ENCODE peak calls at places on chromosomes 12 and 14, in six cellular contexts. One of them, this sample, is unnamed.

GRCh38 chr14:65281991-65282908 is 130.3 kb upstream of the FUT8 start:
- DNase-seq in fibroblast of the conjunctiva: no peak
- DNase-seq in LoVo: no peak
- DNase-seq in brain microvascular endothelial cell: peak
- DNase-seq in progenitor cell of endocrine pancreas: no peak
- DNase-seq in psoas muscle: no peak
- DNase-seq in this sample: no peak

GRCh38 chr12:110109037-110109836 is 14.9 kb upstream of the IFT81 start:
- DNase-seq in brain microvascular endothelial cell: peak
- DNase-seq in psoas muscle: peak
- DNase-seq in fibroblast of the conjunctiva: peak
- DNase-seq in LoVo: no peak
- DNase-seq in progenitor cell of endocrine pancreas: no peak
- DNase-seq in this sample: peak

GRCh38 chr12:132824053-132824452 is 4.6 kb downstream of the GOLGA3 start:
- DNase-seq in progenitor cell of endocrine pancreas: no peak
- DNase-seq in fibroblast of the conjunctiva: no peak
- DNase-seq in LoVo: peak
- DNase-seq in psoas muscle: no peak
- DNase-seq in brain microvascular endothelial cell: peak
- DNase-seq in this sample: no peak

GRCh38 chr12:117119592-117120198 is 20.5 kb upstream of the TESC start:
- DNase-seq in fibroblast of the conjunctiva: no peak
- DNase-seq in progenitor cell of endocrine pancreas: peak
- DNase-seq in psoas muscle: peak
- DNase-seq in LoVo: peak
- DNase-seq in brain microvascular endothelial cell: no peak
- DNase-seq in this sample: peak

GRCh38 chr14:99522457-99522891 is 41.3 kb downstream of the CCNK start:
- DNase-seq in progenitor cell of endocrine pancreas: no peak
- DNase-seq in fibroblast of the conjunctiva: no peak
- DNase-seq in psoas muscle: peak
- DNase-seq in brain microvascular endothelial cell: peak
- DNase-seq in LoVo: no peak
- DNase-seq in this sample: peak

GRCh38 chr12:64390275-64390851 is at the start of gene C12orf56:
- DNase-seq in psoas muscle: peak
- DNase-seq in brain microvascular endothelial cell: no peak
- DNase-seq in LoVo: no peak
- DNase-seq in fibroblast of the conjunctiva: no peak
- DNase-seq in progenitor cell of endocrine pancreas: no peak
- DNase-seq in this sample: peak

GRCh38 chr12:68406134-68406576 is 74.0 kb upstream of the MDM1 start:
- DNase-seq in progenitor cell of endocrine pancreas: no peak
- DNase-seq in brain microvascular endothelial cell: peak
- DNase-seq in psoas muscle: peak
- DNase-seq in LoVo: peak
- DNase-seq in fibroblast of the conjunctiva: peak
- DNase-seq in this sample: peak

GRCh38 chr12:72094490-72094889 is 155.8 kb downstream of the TPH2 start:
- DNase-seq in brain microvascular endothelial cell: no peak
- DNase-seq in psoas muscle: no peak
- DNase-seq in LoVo: no peak
- DNase-seq in progenitor cell of endocrine pancreas: no peak
- DNase-seq in fibroblast of the conjunctiva: no peak
- DNase-seq in this sample: no peak

GRCh38 chr14:50531595-50532501 is 521 bp downstream of the MAP4K5 start:
- DNase-seq in brain microvascular endothelial cell: peak
- DNase-seq in progenitor cell of endocrine pancreas: peak
- DNase-seq in LoVo: peak
- DNase-seq in fibroblast of the conjunctiva: no peak
- DNase-seq in psoas muscle: peak
- DNase-seq in this sample: peak

GRCh38 chr14:51442513-51443175 is 202.6 kb downstream of the TMX1 start:
- DNase-seq in fibroblast of the conjunctiva: peak
- DNase-seq in psoas muscle: no peak
- DNase-seq in brain microvascular endothelial cell: peak
- DNase-seq in progenitor cell of endocrine pancreas: no peak
- DNase-seq in LoVo: no peak
- DNase-seq in this sample: peak

GRCh38 chr14:94466706-94467370 is 9.2 kb downstream of the SERPINA9 start:
- DNase-seq in fibroblast of the conjunctiva: no peak
- DNase-seq in LoVo: no peak
- DNase-seq in progenitor cell of endocrine pancreas: no peak
- DNase-seq in brain microvascular endothelial cell: no peak
- DNase-seq in psoas muscle: no peak
- DNase-seq in this sample: no peak

GRCh38 chr14:93669632-93670031 is 118.7 kb downstream of the PRIMA1 start:
- DNase-seq in psoas muscle: no peak
- DNase-seq in brain microvascular endothelial cell: no peak
- DNase-seq in fibroblast of the conjunctiva: no peak
- DNase-seq in LoVo: no peak
- DNase-seq in progenitor cell of endocrine pancreas: no peak
- DNase-seq in this sample: no peak

GRCh38 chr12:108837680-108838079 is 19.7 kb downstream of the SSH1 start:
- DNase-seq in fibroblast of the conjunctiva: no peak
- DNase-seq in psoas muscle: no peak
- DNase-seq in brain microvascular endothelial cell: no peak
- DNase-seq in progenitor cell of endocrine pancreas: no peak
- DNase-seq in LoVo: no peak
- DNase-seq in this sample: no peak

GRCh38 chr14:100662850-100663527 is 63.7 kb upstream of the DLK1 start:
- DNase-seq in LoVo: peak
- DNase-seq in brain microvascular endothelial cell: peak
- DNase-seq in progenitor cell of endocrine pancreas: peak
- DNase-seq in fibroblast of the conjunctiva: no peak
- DNase-seq in psoas muscle: peak
- DNase-seq in this sample: peak

GRCh38 chr14:64755661-64756265 is 51.5 kb downstream of the PLEKHG3 start:
- DNase-seq in progenitor cell of endocrine pancreas: no peak
- DNase-seq in LoVo: peak
- DNase-seq in psoas muscle: no peak
- DNase-seq in fibroblast of the conjunctiva: no peak
- DNase-seq in brain microvascular endothelial cell: peak
- DNase-seq in this sample: peak

GRCh38 chr12:87200289-87200979 is 828.8 kb downstream of the C12orf50 start:
- DNase-seq in progenitor cell of endocrine pancreas: no peak
- DNase-seq in psoas muscle: no peak
- DNase-seq in brain microvascular endothelial cell: no peak
- DNase-seq in LoVo: no peak
- DNase-seq in fibroblast of the conjunctiva: no peak
- DNase-seq in this sample: no peak

GRCh38 chr12:131527092-131527491 is 183.8 kb upstream of the SFSWAP start:
- DNase-seq in fibroblast of the conjunctiva: no peak
- DNase-seq in progenitor cell of endocrine pancreas: no peak
- DNase-seq in psoas muscle: no peak
- DNase-seq in LoVo: no peak
- DNase-seq in brain microvascular endothelial cell: no peak
- DNase-seq in this sample: no peak

GRCh38 chr12:81502912-81503695 is 256.0 kb downstream of the PPFIA2 start:
- DNase-seq in progenitor cell of endocrine pancreas: no peak
- DNase-seq in brain microvascular endothelial cell: peak
- DNase-seq in fibroblast of the conjunctiva: peak
- DNase-seq in psoas muscle: no peak
- DNase-seq in LoVo: no peak
- DNase-seq in this sample: peak

GRCh38 chr12:34334538-34334937 is 312.2 kb downstream of the ALG10 start:
- DNase-seq in progenitor cell of endocrine pancreas: no peak
- DNase-seq in psoas muscle: no peak
- DNase-seq in fibroblast of the conjunctiva: no peak
- DNase-seq in brain microvascular endothelial cell: no peak
- DNase-seq in LoVo: no peak
- DNase-seq in this sample: no peak

GRCh38 chr14:105059035-105059916 is 6.0 kb downstream of the GPR132 start:
- DNase-seq in brain microvascular endothelial cell: no peak
- DNase-seq in psoas muscle: no peak
- DNase-seq in fibroblast of the conjunctiva: no peak
- DNase-seq in LoVo: no peak
- DNase-seq in progenitor cell of endocrine pancreas: no peak
- DNase-seq in this sample: no peak

GRCh38 chr12:131033486-131033885 is 79.8 kb downstream of the ADGRD1 start:
- DNase-seq in brain microvascular endothelial cell: no peak
- DNase-seq in psoas muscle: no peak
- DNase-seq in fibroblast of the conjunctiva: no peak
- DNase-seq in LoVo: no peak
- DNase-seq in progenitor cell of endocrine pancreas: no peak
- DNase-seq in this sample: no peak

GRCh38 chr12:119061208-119061796 is 80.0 kb downstream of the SRRM4 start:
- DNase-seq in progenitor cell of endocrine pancreas: peak
- DNase-seq in psoas muscle: peak
- DNase-seq in brain microvascular endothelial cell: peak
- DNase-seq in fibroblast of the conjunctiva: no peak
- DNase-seq in LoVo: peak
- DNase-seq in this sample: peak

GRCh38 chr12:86006727-86007126 is 132.6 kb downstream of the NTS start:
- DNase-seq in psoas muscle: no peak
- DNase-seq in fibroblast of the conjunctiva: no peak
- DNase-seq in progenitor cell of endocrine pancreas: no peak
- DNase-seq in brain microvascular endothelial cell: peak
- DNase-seq in LoVo: no peak
- DNase-seq in this sample: no peak

GRCh38 chr12:116916122-116916521 is 5.4 kb downstream of the FBXW8 start:
- DNase-seq in fibroblast of the conjunctiva: no peak
- DNase-seq in LoVo: peak
- DNase-seq in brain microvascular endothelial cell: no peak
- DNase-seq in progenitor cell of endocrine pancreas: no peak
- DNase-seq in psoas muscle: no peak
- DNase-seq in this sample: peak

GRCh38 chr14:81329640-81330385 is 70.3 kb downstream of the STON2 start:
- DNase-seq in fibroblast of the conjunctiva: no peak
- DNase-seq in psoas muscle: no peak
- DNase-seq in brain microvascular endothelial cell: no peak
- DNase-seq in LoVo: no peak
- DNase-seq in progenitor cell of endocrine pancreas: no peak
- DNase-seq in this sample: no peak

GRCh38 chr14:96394047-96394815 is 2.3 kb downstream of the AK7 start:
- DNase-seq in fibroblast of the conjunctiva: no peak
- DNase-seq in brain microvascular endothelial cell: no peak
- DNase-seq in psoas muscle: no peak
- DNase-seq in progenitor cell of endocrine pancreas: no peak
- DNase-seq in LoVo: no peak
- DNase-seq in this sample: no peak